ENCODE peak calls at places on chromosomes 16 and 17, in five cellular contexts. One of them, this sample, is unnamed.

GRCh38 chr17:81443269-81443668 is 48.0 kb downstream of the BAHCC1 start:
- DNase-seq in Kasumi-1: no peak
- DNase-seq in Calu3: no peak
- DNase-seq in stimulated activated CD8-positive, alpha-beta memory T cell treated with anti-CD3 and anti-CD28 coated beads, Interleukin-2, amount 100 ng/mL, for 1 hour: no peak
- DNase-seq in NCI-H1048: no peak
- DNase-seq in this sample: no peak

GRCh38 chr16:49490321-49490705 is 116.7 kb downstream of the C16orf78 start:
- DNase-seq in Kasumi-1: no peak
- DNase-seq in NCI-H1048: no peak
- DNase-seq in Calu3: no peak
- DNase-seq in stimulated activated CD8-positive, alpha-beta memory T cell treated with anti-CD3 and anti-CD28 coated beads, Interleukin-2, amount 100 ng/mL, for 1 hour: no peak
- DNase-seq in this sample: no peak

GRCh38 chr17:10631048-10631700 is 25.9 kb downstream of the MYH3 start:
- DNase-seq in stimulated activated CD8-positive, alpha-beta memory T cell treated with anti-CD3 and anti-CD28 coated beads, Interleukin-2, amount 100 ng/mL, for 1 hour: no peak
- DNase-seq in Kasumi-1: peak; percentile 19
- DNase-seq in NCI-H1048: no peak
- DNase-seq in Calu3: peak; percentile 47
- DNase-seq in this sample: peak; percentile 1

GRCh38 chr17:65703891-65704290 is 142.4 kb upstream of the AXIN2 start:
- DNase-seq in Calu3: no peak
- DNase-seq in NCI-H1048: no peak
- DNase-seq in stimulated activated CD8-positive, alpha-beta memory T cell treated with anti-CD3 and anti-CD28 coated beads, Interleukin-2, amount 100 ng/mL, for 1 hour: no peak
- DNase-seq in Kasumi-1: no peak
- DNase-seq in this sample: no peak

GRCh38 chr16:86874141-86874540 is 295.8 kb downstream of the FOXL1 start:
- DNase-seq in stimulated activated CD8-positive, alpha-beta memory T cell treated with anti-CD3 and anti-CD28 coated beads, Interleukin-2, amount 100 ng/mL, for 1 hour: no peak
- DNase-seq in Kasumi-1: no peak
- DNase-seq in NCI-H1048: no peak
- DNase-seq in Calu3: peak; percentile 67
- DNase-seq in this sample: no peak

GRCh38 chr17:32593003-32593402 is 106.2 kb downstream of the CDK5R1 start:
- DNase-seq in Calu3: no peak
- DNase-seq in Kasumi-1: no peak
- DNase-seq in stimulated activated CD8-positive, alpha-beta memory T cell treated with anti-CD3 and anti-CD28 coated beads, Interleukin-2, amount 100 ng/mL, for 1 hour: no peak
- DNase-seq in NCI-H1048: no peak
- DNase-seq in this sample: no peak

GRCh38 chr17:48577330-48577945 is 712 bp downstream of the HOXB4 start:
- DNase-seq in NCI-H1048: no peak
- DNase-seq in stimulated activated CD8-positive, alpha-beta memory T cell treated with anti-CD3 and anti-CD28 coated beads, Interleukin-2, amount 100 ng/mL, for 1 hour: no peak
- DNase-seq in Calu3: no peak
- DNase-seq in Kasumi-1: no peak
- DNase-seq in this sample: no peak

GRCh38 chr16:49914697-49915096 is 58.8 kb upstream of the ZNF423 start:
- DNase-seq in Kasumi-1: no peak
- DNase-seq in NCI-H1048: no peak
- DNase-seq in Calu3: no peak
- DNase-seq in stimulated activated CD8-positive, alpha-beta memory T cell treated with anti-CD3 and anti-CD28 coated beads, Interleukin-2, amount 100 ng/mL, for 1 hour: no peak
- DNase-seq in this sample: no peak

GRCh38 chr17:28372203-28372944 is 880 bp downstream of the SARM1 start:
- DNase-seq in stimulated activated CD8-positive, alpha-beta memory T cell treated with anti-CD3 and anti-CD28 coated beads, Interleukin-2, amount 100 ng/mL, for 1 hour: no peak
- DNase-seq in Calu3: no peak
- DNase-seq in NCI-H1048: no peak
- DNase-seq in Kasumi-1: no peak
- DNase-seq in this sample: peak; percentile 60

GRCh38 chr17:78865682-78866390 is 25.2 kb upstream of the USP36 start:
- DNase-seq in Calu3: peak; percentile 81
- DNase-seq in Kasumi-1: peak; percentile 75
- DNase-seq in stimulated activated CD8-positive, alpha-beta memory T cell treated with anti-CD3 and anti-CD28 coated beads, Interleukin-2, amount 100 ng/mL, for 1 hour: peak; percentile 28
- DNase-seq in NCI-H1048: peak; percentile 31
- DNase-seq in this sample: peak; percentile 88

GRCh38 chr16:87234601-87235000 is 82.6 kb downstream of the C16orf95 start:
- DNase-seq in Calu3: no peak
- DNase-seq in stimulated activated CD8-positive, alpha-beta memory T cell treated with anti-CD3 and anti-CD28 coated beads, Interleukin-2, amount 100 ng/mL, for 1 hour: no peak
- DNase-seq in Kasumi-1: no peak
- DNase-seq in NCI-H1048: no peak
- DNase-seq in this sample: no peak

GRCh38 chr16:23367564-23367963 is 65.5 kb downstream of the SCNN1B start:
- DNase-seq in Calu3: no peak
- DNase-seq in Kasumi-1: no peak
- DNase-seq in NCI-H1048: no peak
- DNase-seq in stimulated activated CD8-positive, alpha-beta memory T cell treated with anti-CD3 and anti-CD28 coated beads, Interleukin-2, amount 100 ng/mL, for 1 hour: no peak
- DNase-seq in this sample: no peak

GRCh38 chr17:4678448-4679026 is 25.4 kb downstream of the PELP1 start:
- DNase-seq in stimulated activated CD8-positive, alpha-beta memory T cell treated with anti-CD3 and anti-CD28 coated beads, Interleukin-2, amount 100 ng/mL, for 1 hour: no peak
- DNase-seq in Kasumi-1: no peak
- DNase-seq in Calu3: peak; percentile 28
- DNase-seq in NCI-H1048: no peak
- DNase-seq in this sample: no peak

GRCh38 chr17:40094874-40095273 is 5.5 kb downstream of the NR1D1 start:
- DNase-seq in Kasumi-1: no peak
- DNase-seq in NCI-H1048: no peak
- DNase-seq in stimulated activated CD8-positive, alpha-beta memory T cell treated with anti-CD3 and anti-CD28 coated beads, Interleukin-2, amount 100 ng/mL, for 1 hour: no peak
- DNase-seq in Calu3: no peak
- DNase-seq in this sample: no peak

GRCh38 chr17:3738562-3739295 is 15.0 kb downstream of the HASPIN start:
- DNase-seq in Calu3: peak; percentile 37
- DNase-seq in NCI-H1048: no peak
- DNase-seq in Kasumi-1: no peak
- DNase-seq in stimulated activated CD8-positive, alpha-beta memory T cell treated with anti-CD3 and anti-CD28 coated beads, Interleukin-2, amount 100 ng/mL, for 1 hour: peak; percentile 42
- DNase-seq in this sample: peak; percentile 82

GRCh38 chr16:58000706-58001676 is at the start of gene USB1:
- DNase-seq in Kasumi-1: peak; percentile 58
- DNase-seq in NCI-H1048: no peak
- DNase-seq in Calu3: peak; percentile 95
- DNase-seq in stimulated activated CD8-positive, alpha-beta memory T cell treated with anti-CD3 and anti-CD28 coated beads, Interleukin-2, amount 100 ng/mL, for 1 hour: peak; percentile 76
- DNase-seq in this sample: peak; percentile 95

GRCh38 chr16:62853887-62854286 is 817.6 kb upstream of the CDH8 start:
- DNase-seq in Kasumi-1: no peak
- DNase-seq in NCI-H1048: no peak
- DNase-seq in stimulated activated CD8-positive, alpha-beta memory T cell treated with anti-CD3 and anti-CD28 coated beads, Interleukin-2, amount 100 ng/mL, for 1 hour: no peak
- DNase-seq in Calu3: no peak
- DNase-seq in this sample: no peak

GRCh38 chr16:22397459-22397858 is 23.0 kb upstream of the CDR2 start:
- DNase-seq in NCI-H1048: no peak
- DNase-seq in stimulated activated CD8-positive, alpha-beta memory T cell treated with anti-CD3 and anti-CD28 coated beads, Interleukin-2, amount 100 ng/mL, for 1 hour: no peak
- DNase-seq in Kasumi-1: no peak
- DNase-seq in Calu3: peak; percentile 69
- DNase-seq in this sample: no peak

GRCh38 chr16:86515780-86516617 is 5.7 kb downstream of the FOXF1 start:
- DNase-seq in NCI-H1048: no peak
- DNase-seq in Calu3: no peak
- DNase-seq in Kasumi-1: no peak
- DNase-seq in stimulated activated CD8-positive, alpha-beta memory T cell treated with anti-CD3 and anti-CD28 coated beads, Interleukin-2, amount 100 ng/mL, for 1 hour: no peak
- DNase-seq in this sample: no peak

GRCh38 chr17:3750926-3751325 is 27.2 kb downstream of the HASPIN start:
- DNase-seq in NCI-H1048: no peak
- DNase-seq in Calu3: no peak
- DNase-seq in Kasumi-1: peak; percentile 32
- DNase-seq in stimulated activated CD8-positive, alpha-beta memory T cell treated with anti-CD3 and anti-CD28 coated beads, Interleukin-2, amount 100 ng/mL, for 1 hour: no peak
- DNase-seq in this sample: no peak

GRCh38 chr16:6341993-6342392 is 990.7 kb upstream of the RBFOX1 start:
- DNase-seq in stimulated activated CD8-positive, alpha-beta memory T cell treated with anti-CD3 and anti-CD28 coated beads, Interleukin-2, amount 100 ng/mL, for 1 hour: no peak
- DNase-seq in NCI-H1048: no peak
- DNase-seq in Kasumi-1: no peak
- DNase-seq in Calu3: no peak
- DNase-seq in this sample: no peak

GRCh38 chr16:66043326-66043725 is 323.2 kb upstream of the CDH5 start:
- DNase-seq in stimulated activated CD8-positive, alpha-beta memory T cell treated with anti-CD3 and anti-CD28 coated beads, Interleukin-2, amount 100 ng/mL, for 1 hour: no peak
- DNase-seq in NCI-H1048: no peak
- DNase-seq in Calu3: no peak
- DNase-seq in Kasumi-1: no peak
- DNase-seq in this sample: no peak

GRCh38 chr17:79800325-79801155 is 3.7 kb upstream of the CBX8 start:
- DNase-seq in Kasumi-1: peak; percentile 78
- DNase-seq in Calu3: no peak
- DNase-seq in stimulated activated CD8-positive, alpha-beta memory T cell treated with anti-CD3 and anti-CD28 coated beads, Interleukin-2, amount 100 ng/mL, for 1 hour: no peak
- DNase-seq in NCI-H1048: no peak
- DNase-seq in this sample: peak; percentile 86

This sample was measured in DMS53.